ENCODE peak calls at places on chromosomes 4 and X, in six cellular contexts. I is T-helper 9 cell, E is Karpas-422, R is fibroblast of the aortic adventitia, Z is lower leg skin, G is NCI-H82. Y is an unnamed sample.

GRCh38 chrX:155028192-155028591 is 1.5 kb downstream of the FUNDC2 start:
- DNase-seq in G (peak), E (peak), Z (no peak), I (no peak), R (no peak), Y (no peak)

GRCh38 chr4:29319663-29320340 is 1400.4 kb upstream of the PCDH7 start:
- DNase-seq in E (no peak), G (peak), Z (no peak), I (no peak), R (no peak), Y (no peak)

GRCh38 chr4:47203593-47203992 is 172.2 kb downstream of the GABRB1 start:
- DNase-seq in Z (no peak), G (no peak), R (no peak), I (no peak), E (no peak), Y (no peak)

GRCh38 chrX:115409551-115409950 is 120.0 kb downstream of the LUZP4 start:
- DNase-seq in Z (no peak), R (peak), I (no peak), E (no peak), G (no peak), Y (no peak)

GRCh38 chr4:154485127-154485773 is 6.3 kb downstream of the DCHS2 start:
- DNase-seq in E (peak), G (no peak), I (no peak), Z (no peak), R (no peak), Y (no peak)

GRCh38 chr4:109947457-109947856 is 34.8 kb downstream of the EGF start:
- DNase-seq in R (no peak), Z (no peak), E (no peak), G (no peak), I (no peak), Y (no peak)

GRCh38 chrX:10197597-10198210 is 40.9 kb downstream of the CLCN4 start:
- DNase-seq in I (no peak), E (no peak), R (no peak), Z (no peak), G (peak), Y (no peak)

GRCh38 chr4:70505152-70505748 is 13.1 kb upstream of the AMTN start:
- DNase-seq in I (peak), E (peak), R (peak), Z (no peak), G (peak), Y (peak)

GRCh38 chr4:170047774-170048354 is 21.7 kb upstream of the MFAP3L start:
- DNase-seq in G (peak), E (peak), R (peak), Z (no peak), I (peak), Y (peak)

GRCh38 chrX:68708503-68709290 is 61.2 kb downstream of the STARD8 start:
- DNase-seq in I (no peak), R (no peak), E (no peak), G (peak), Z (no peak), Y (no peak)

GRCh38 chr4:162891788-162892707 is 274.6 kb downstream of the NAF1 start:
- DNase-seq in Z (no peak), G (peak), E (peak), R (no peak), I (no peak), Y (no peak)

GRCh38 chr4:119093042-119093827 is 42.4 kb upstream of the MYOZ2 start:
- DNase-seq in Z (no peak), G (no peak), E (no peak), R (no peak), I (no peak), Y (no peak)

GRCh38 chrX:140141444-140142029 is 176.2 kb upstream of the CXorf66 start:
- DNase-seq in R (peak), Z (no peak), G (peak), E (peak), I (peak), Y (peak)

GRCh38 chr4:47482326-47482725 is 2.7 kb upstream of the ATP10D start:
- DNase-seq in R (peak), E (no peak), G (no peak), Z (no peak), I (no peak), Y (no peak)

GRCh38 chr4:41880022-41880837 is 55.0 kb upstream of the TMEM33 start:
- DNase-seq in R (no peak), G (peak), Z (no peak), I (no peak), E (no peak), Y (peak)

GRCh38 chr4:57077550-57078311 is 32.5 kb downstream of the IGFBP7 start:
- DNase-seq in G (no peak), Z (no peak), E (no peak), R (peak), I (no peak), Y (peak)

GRCh38 chr4:3791910-3792542 is 25.8 kb downstream of the ADRA2C start:
- DNase-seq in G (no peak), Z (no peak), R (peak), I (no peak), E (peak), Y (peak)

GRCh38 chr4:107247738-107248137 is 211.6 kb upstream of the DKK2 start:
- DNase-seq in G (no peak), I (no peak), E (no peak), Z (no peak), R (peak), Y (no peak)

GRCh38 chr4:1376841-1377605 is 29.2 kb downstream of the NKX1-1 start:
- DNase-seq in Z (peak), E (no peak), I (no peak), G (no peak), R (no peak), Y (no peak)

GRCh38 chr4:55074386-55074785 is 51.0 kb downstream of the KDR start:
- DNase-seq in I (no peak), R (peak), G (no peak), Z (no peak), E (no peak), Y (no peak)

GRCh38 chr4:77376788-77377460 is 219.9 kb downstream of the CCNG2 start:
- DNase-seq in R (no peak), G (no peak), Z (no peak), E (peak), I (no peak), Y (peak)

GRCh38 chr4:37673523-37674192 is 12.5 kb downstream of the RELL1 start:
- DNase-seq in I (no peak), E (peak), R (no peak), G (no peak), Z (no peak), Y (no peak)

GRCh38 chr4:107691378-107691777 is 28.7 kb downstream of the PAPSS1 start:
- DNase-seq in Z (no peak), G (peak), E (no peak), I (no peak), R (peak), Y (no peak)

GRCh38 chr4:41514765-41515481 is 23.0 kb upstream of the LIMCH1 start:
- DNase-seq in R (no peak), I (no peak), G (no peak), Z (no peak), E (no peak), Y (no peak)

GRCh38 chr4:10185518-10186227 is 69.1 kb upstream of the WDR1 start:
- DNase-seq in I (no peak), E (no peak), R (peak), G (no peak), Z (no peak), Y (no peak)

GRCh38 chr4:142566780-142567179 is 279.3 kb downstream of the INPP4B start:
- DNase-seq in I (no peak), R (no peak), E (no peak), Z (no peak), G (no peak), Y (no peak)

GRCh38 chr4:148903388-148903787 is 461.2 kb upstream of the NR3C2 start:
- DNase-seq in I (no peak), Z (no peak), R (no peak), E (no peak), G (no peak), Y (no peak)

GRCh38 chrX:13009844-13010243 is 34.6 kb downstream of the FAM9C start:
- DNase-seq in R (no peak), Z (no peak), G (no peak), I (no peak), E (no peak), Y (no peak)

GRCh38 chrX:21757960-21758359 is at the start of gene SMPX:
- DNase-seq in E (no peak), I (no peak), G (no peak), Z (no peak), R (no peak), Y (no peak)

GRCh38 chr4:159460408-159460807 is 357.5 kb downstream of the RAPGEF2 start:
- DNase-seq in E (no peak), Z (no peak), G (no peak), R (no peak), I (no peak), Y (no peak)

GRCh38 chrX:13128104-13128503 is 83.7 kb upstream of the FAM9C start:
- DNase-seq in R (peak), I (no peak), E (no peak), G (no peak), Z (no peak), Y (no peak)

GRCh38 chr4:72567821-72568620 is 1.0 kb downstream of the ADAMTS3 start:
- DNase-seq in Z (peak), G (peak), I (no peak), R (peak), E (no peak), Y (peak)

GRCh38 chr4:153276966-153277365 is 67.5 kb upstream of the MND1 start:
- DNase-seq in R (no peak), G (no peak), E (no peak), I (no peak), Z (no peak), Y (no peak)

GRCh38 chrX:39755152-39756032 is 342.4 kb downstream of the BCOR start:
- DNase-seq in E (peak), R (peak), Z (peak), I (no peak), G (no peak), Y (peak)

GRCh38 chrX:72046447-72046846 is 85.3 kb downstream of the RTL5 start:
- DNase-seq in E (no peak), R (no peak), G (peak), Z (no peak), I (no peak), Y (no peak)

GRCh38 chr4:26412381-26413372 is 77.6 kb downstream of the CCKAR start:
- DNase-seq in R (peak), G (peak), Z (no peak), E (no peak), I (no peak), Y (no peak)

GRCh38 chr4:84855774-84856173 is 110.7 kb downstream of the WDFY3 start:
- DNase-seq in E (no peak), G (no peak), Z (no peak), I (no peak), R (no peak), Y (no peak)

Y was measured in iPS-NIHi11.